ENCODE peak calls at places on chromosomes 1 and 21, in ten cellular contexts. One of them, this sample, is unnamed.

GRCh38 chr1:9181990-9182783 is 52.4 kb upstream of the H6PD start:
- DNase-seq in COR-L47: peak; percentile 60
- DNase-seq in NCI-H2029: no peak
- DNase-seq in NCI-H1930: peak; percentile 38
- DNase-seq in neuronal stem cell: no peak
- DNase-seq in stimulated activated CD8-positive, alpha-beta memory T cell treated with anti-CD3 and anti-CD28 coated beads, Interleukin-7, amount 100 ng/mL, for 24 hours: no peak
- DNase-seq in activated T-helper 1 cell treated with anti-CD3 and anti-CD28 coated beads, Interleukin-12 subunit alpha, Interleukin-12 subunit beta, Interleukin-2, Interleukin-4 antibody, amounts not matched to agents 30 ng/mL and 10 ng/mL and 1 ng/mL, durations not matched to agents 14 hours and 24 hours and 36 hours: peak; percentile 34
- DNase-seq in ovary: peak; percentile 67
- DNase-seq in glutamatergic neuron: peak; percentile 55
- DNase-seq in D721Med: no peak
- DNase-seq in this sample: no peak

GRCh38 chr1:198741744-198742143 is 102.9 kb downstream of the PTPRC start:
- DNase-seq in COR-L47: no peak
- DNase-seq in NCI-H2029: no peak
- DNase-seq in NCI-H1930: no peak
- DNase-seq in neuronal stem cell: no peak
- DNase-seq in stimulated activated CD8-positive, alpha-beta memory T cell treated with anti-CD3 and anti-CD28 coated beads, Interleukin-7, amount 100 ng/mL, for 24 hours: no peak
- DNase-seq in activated T-helper 1 cell treated with anti-CD3 and anti-CD28 coated beads, Interleukin-12 subunit alpha, Interleukin-12 subunit beta, Interleukin-2, Interleukin-4 antibody, amounts not matched to agents 30 ng/mL and 10 ng/mL and 1 ng/mL, durations not matched to agents 14 hours and 24 hours and 36 hours: no peak
- DNase-seq in ovary: no peak
- DNase-seq in glutamatergic neuron: no peak
- DNase-seq in D721Med: no peak
- DNase-seq in this sample: peak; percentile 13

GRCh38 chr1:203537806-203538464 is 44.0 kb downstream of the OPTC start:
- DNase-seq in COR-L47: no peak
- DNase-seq in NCI-H2029: peak; percentile 84
- DNase-seq in NCI-H1930: no peak
- DNase-seq in neuronal stem cell: no peak
- DNase-seq in stimulated activated CD8-positive, alpha-beta memory T cell treated with anti-CD3 and anti-CD28 coated beads, Interleukin-7, amount 100 ng/mL, for 24 hours: no peak
- DNase-seq in activated T-helper 1 cell treated with anti-CD3 and anti-CD28 coated beads, Interleukin-12 subunit alpha, Interleukin-12 subunit beta, Interleukin-2, Interleukin-4 antibody, amounts not matched to agents 30 ng/mL and 10 ng/mL and 1 ng/mL, durations not matched to agents 14 hours and 24 hours and 36 hours: no peak
- DNase-seq in ovary: no peak
- DNase-seq in glutamatergic neuron: no peak
- DNase-seq in D721Med: no peak
- DNase-seq in this sample: no peak

GRCh38 chr1:186535388-186536133 is 74.6 kb upstream of the PDC start:
- DNase-seq in COR-L47: peak; percentile 4
- DNase-seq in NCI-H2029: no peak
- DNase-seq in NCI-H1930: no peak
- DNase-seq in neuronal stem cell: no peak
- DNase-seq in stimulated activated CD8-positive, alpha-beta memory T cell treated with anti-CD3 and anti-CD28 coated beads, Interleukin-7, amount 100 ng/mL, for 24 hours: no peak
- DNase-seq in activated T-helper 1 cell treated with anti-CD3 and anti-CD28 coated beads, Interleukin-12 subunit alpha, Interleukin-12 subunit beta, Interleukin-2, Interleukin-4 antibody, amounts not matched to agents 30 ng/mL and 10 ng/mL and 1 ng/mL, durations not matched to agents 14 hours and 24 hours and 36 hours: no peak
- DNase-seq in ovary: no peak
- DNase-seq in glutamatergic neuron: no peak
- DNase-seq in D721Med: no peak
- DNase-seq in this sample: no peak

GRCh38 chr1:234962340-234962989 is 166.2 kb downstream of the TOMM20 start:
- DNase-seq in COR-L47: no peak
- DNase-seq in NCI-H2029: no peak
- DNase-seq in NCI-H1930: no peak
- DNase-seq in neuronal stem cell: no peak
- DNase-seq in stimulated activated CD8-positive, alpha-beta memory T cell treated with anti-CD3 and anti-CD28 coated beads, Interleukin-7, amount 100 ng/mL, for 24 hours: no peak
- DNase-seq in activated T-helper 1 cell treated with anti-CD3 and anti-CD28 coated beads, Interleukin-12 subunit alpha, Interleukin-12 subunit beta, Interleukin-2, Interleukin-4 antibody, amounts not matched to agents 30 ng/mL and 10 ng/mL and 1 ng/mL, durations not matched to agents 14 hours and 24 hours and 36 hours: no peak
- DNase-seq in ovary: no peak
- DNase-seq in glutamatergic neuron: no peak
- DNase-seq in D721Med: no peak
- DNase-seq in this sample: no peak

GRCh38 chr1:218361298-218362065 is 16.3 kb downstream of the TGFB2 start:
- DNase-seq in COR-L47: no peak
- DNase-seq in NCI-H2029: no peak
- DNase-seq in NCI-H1930: no peak
- DNase-seq in neuronal stem cell: no peak
- DNase-seq in stimulated activated CD8-positive, alpha-beta memory T cell treated with anti-CD3 and anti-CD28 coated beads, Interleukin-7, amount 100 ng/mL, for 24 hours: no peak
- DNase-seq in activated T-helper 1 cell treated with anti-CD3 and anti-CD28 coated beads, Interleukin-12 subunit alpha, Interleukin-12 subunit beta, Interleukin-2, Interleukin-4 antibody, amounts not matched to agents 30 ng/mL and 10 ng/mL and 1 ng/mL, durations not matched to agents 14 hours and 24 hours and 36 hours: no peak
- DNase-seq in ovary: no peak
- DNase-seq in glutamatergic neuron: peak; percentile 36
- DNase-seq in D721Med: no peak
- DNase-seq in this sample: no peak

GRCh38 chr1:29497395-29498125 is 261.2 kb downstream of the PTPRU start:
- DNase-seq in COR-L47: no peak
- DNase-seq in NCI-H2029: no peak
- DNase-seq in NCI-H1930: no peak
- DNase-seq in neuronal stem cell: no peak
- DNase-seq in stimulated activated CD8-positive, alpha-beta memory T cell treated with anti-CD3 and anti-CD28 coated beads, Interleukin-7, amount 100 ng/mL, for 24 hours: no peak
- DNase-seq in activated T-helper 1 cell treated with anti-CD3 and anti-CD28 coated beads, Interleukin-12 subunit alpha, Interleukin-12 subunit beta, Interleukin-2, Interleukin-4 antibody, amounts not matched to agents 30 ng/mL and 10 ng/mL and 1 ng/mL, durations not matched to agents 14 hours and 24 hours and 36 hours: no peak
- DNase-seq in ovary: no peak
- DNase-seq in glutamatergic neuron: no peak
- DNase-seq in D721Med: no peak
- DNase-seq in this sample: no peak

GRCh38 chr1:47710075-47711071 is 272.5 kb downstream of the FOXD2 start:
- DNase-seq in COR-L47: no peak
- DNase-seq in NCI-H2029: peak; percentile 82
- DNase-seq in NCI-H1930: peak; percentile 52
- DNase-seq in neuronal stem cell: peak; percentile 80
- DNase-seq in stimulated activated CD8-positive, alpha-beta memory T cell treated with anti-CD3 and anti-CD28 coated beads, Interleukin-7, amount 100 ng/mL, for 24 hours: peak; percentile 33
- DNase-seq in activated T-helper 1 cell treated with anti-CD3 and anti-CD28 coated beads, Interleukin-12 subunit alpha, Interleukin-12 subunit beta, Interleukin-2, Interleukin-4 antibody, amounts not matched to agents 30 ng/mL and 10 ng/mL and 1 ng/mL, durations not matched to agents 14 hours and 24 hours and 36 hours: peak; percentile 56
- DNase-seq in ovary: peak; percentile 13
- DNase-seq in glutamatergic neuron: peak; percentile 95
- DNase-seq in D721Med: peak; percentile 75
- DNase-seq in this sample: no peak

GRCh38 chr1:31759266-31760023 is 4.7 kb downstream of the ADGRB2 start:
- DNase-seq in COR-L47: no peak
- DNase-seq in NCI-H2029: no peak
- DNase-seq in NCI-H1930: no peak
- DNase-seq in neuronal stem cell: no peak
- DNase-seq in stimulated activated CD8-positive, alpha-beta memory T cell treated with anti-CD3 and anti-CD28 coated beads, Interleukin-7, amount 100 ng/mL, for 24 hours: no peak
- DNase-seq in activated T-helper 1 cell treated with anti-CD3 and anti-CD28 coated beads, Interleukin-12 subunit alpha, Interleukin-12 subunit beta, Interleukin-2, Interleukin-4 antibody, amounts not matched to agents 30 ng/mL and 10 ng/mL and 1 ng/mL, durations not matched to agents 14 hours and 24 hours and 36 hours: no peak
- DNase-seq in ovary: no peak
- DNase-seq in glutamatergic neuron: no peak
- DNase-seq in D721Med: no peak
- DNase-seq in this sample: no peak

GRCh38 chr1:73626326-73626725 is 571.6 kb downstream of the LRRIQ3 start:
- DNase-seq in COR-L47: no peak
- DNase-seq in NCI-H2029: no peak
- DNase-seq in NCI-H1930: no peak
- DNase-seq in neuronal stem cell: no peak
- DNase-seq in stimulated activated CD8-positive, alpha-beta memory T cell treated with anti-CD3 and anti-CD28 coated beads, Interleukin-7, amount 100 ng/mL, for 24 hours: no peak
- DNase-seq in activated T-helper 1 cell treated with anti-CD3 and anti-CD28 coated beads, Interleukin-12 subunit alpha, Interleukin-12 subunit beta, Interleukin-2, Interleukin-4 antibody, amounts not matched to agents 30 ng/mL and 10 ng/mL and 1 ng/mL, durations not matched to agents 14 hours and 24 hours and 36 hours: no peak
- DNase-seq in ovary: no peak
- DNase-seq in glutamatergic neuron: no peak
- DNase-seq in D721Med: no peak
- DNase-seq in this sample: no peak

GRCh38 chr1:53754484-53755312 is 15.7 kb upstream of the GLIS1 start:
- DNase-seq in COR-L47: peak; percentile 7
- DNase-seq in NCI-H2029: peak; percentile 47
- DNase-seq in NCI-H1930: peak; percentile 4
- DNase-seq in neuronal stem cell: peak; percentile 33
- DNase-seq in stimulated activated CD8-positive, alpha-beta memory T cell treated with anti-CD3 and anti-CD28 coated beads, Interleukin-7, amount 100 ng/mL, for 24 hours: no peak
- DNase-seq in activated T-helper 1 cell treated with anti-CD3 and anti-CD28 coated beads, Interleukin-12 subunit alpha, Interleukin-12 subunit beta, Interleukin-2, Interleukin-4 antibody, amounts not matched to agents 30 ng/mL and 10 ng/mL and 1 ng/mL, durations not matched to agents 14 hours and 24 hours and 36 hours: no peak
- DNase-seq in ovary: peak; percentile 29
- DNase-seq in glutamatergic neuron: peak; percentile 27
- DNase-seq in D721Med: no peak
- DNase-seq in this sample: peak; percentile 68

GRCh38 chr1:31959521-31959920 is 21.4 kb upstream of the PTP4A2 start:
- DNase-seq in COR-L47: no peak
- DNase-seq in NCI-H2029: no peak
- DNase-seq in NCI-H1930: no peak
- DNase-seq in neuronal stem cell: no peak
- DNase-seq in stimulated activated CD8-positive, alpha-beta memory T cell treated with anti-CD3 and anti-CD28 coated beads, Interleukin-7, amount 100 ng/mL, for 24 hours: no peak
- DNase-seq in activated T-helper 1 cell treated with anti-CD3 and anti-CD28 coated beads, Interleukin-12 subunit alpha, Interleukin-12 subunit beta, Interleukin-2, Interleukin-4 antibody, amounts not matched to agents 30 ng/mL and 10 ng/mL and 1 ng/mL, durations not matched to agents 14 hours and 24 hours and 36 hours: no peak
- DNase-seq in ovary: no peak
- DNase-seq in glutamatergic neuron: no peak
- DNase-seq in D721Med: no peak
- DNase-seq in this sample: no peak

GRCh38 chr1:111789077-111789476 is 33.4 kb downstream of the DDX20 start:
- DNase-seq in COR-L47: no peak
- DNase-seq in NCI-H2029: no peak
- DNase-seq in NCI-H1930: no peak
- DNase-seq in neuronal stem cell: no peak
- DNase-seq in stimulated activated CD8-positive, alpha-beta memory T cell treated with anti-CD3 and anti-CD28 coated beads, Interleukin-7, amount 100 ng/mL, for 24 hours: no peak
- DNase-seq in activated T-helper 1 cell treated with anti-CD3 and anti-CD28 coated beads, Interleukin-12 subunit alpha, Interleukin-12 subunit beta, Interleukin-2, Interleukin-4 antibody, amounts not matched to agents 30 ng/mL and 10 ng/mL and 1 ng/mL, durations not matched to agents 14 hours and 24 hours and 36 hours: no peak
- DNase-seq in ovary: no peak
- DNase-seq in glutamatergic neuron: peak; percentile 47
- DNase-seq in D721Med: no peak
- DNase-seq in this sample: no peak

GRCh38 chr21:40606341-40606740 is 240.6 kb downstream of the DSCAM start:
- DNase-seq in COR-L47: no peak
- DNase-seq in NCI-H2029: no peak
- DNase-seq in NCI-H1930: no peak
- DNase-seq in neuronal stem cell: no peak
- DNase-seq in stimulated activated CD8-positive, alpha-beta memory T cell treated with anti-CD3 and anti-CD28 coated beads, Interleukin-7, amount 100 ng/mL, for 24 hours: no peak
- DNase-seq in activated T-helper 1 cell treated with anti-CD3 and anti-CD28 coated beads, Interleukin-12 subunit alpha, Interleukin-12 subunit beta, Interleukin-2, Interleukin-4 antibody, amounts not matched to agents 30 ng/mL and 10 ng/mL and 1 ng/mL, durations not matched to agents 14 hours and 24 hours and 36 hours: no peak
- DNase-seq in ovary: no peak
- DNase-seq in glutamatergic neuron: no peak
- DNase-seq in D721Med: no peak
- DNase-seq in this sample: no peak

GRCh38 chr1:48246727-48247126 is 24.2 kb downstream of the SLC5A9 start:
- DNase-seq in COR-L47: peak; percentile 10
- DNase-seq in NCI-H2029: peak; percentile 96
- DNase-seq in NCI-H1930: no peak
- DNase-seq in neuronal stem cell: no peak
- DNase-seq in stimulated activated CD8-positive, alpha-beta memory T cell treated with anti-CD3 and anti-CD28 coated beads, Interleukin-7, amount 100 ng/mL, for 24 hours: no peak
- DNase-seq in activated T-helper 1 cell treated with anti-CD3 and anti-CD28 coated beads, Interleukin-12 subunit alpha, Interleukin-12 subunit beta, Interleukin-2, Interleukin-4 antibody, amounts not matched to agents 30 ng/mL and 10 ng/mL and 1 ng/mL, durations not matched to agents 14 hours and 24 hours and 36 hours: no peak
- DNase-seq in ovary: no peak
- DNase-seq in glutamatergic neuron: no peak
- DNase-seq in D721Med: no peak
- DNase-seq in this sample: no peak

GRCh38 chr1:168469690-168470089 is 74.1 kb downstream of the XCL2 start:
- DNase-seq in COR-L47: no peak
- DNase-seq in NCI-H2029: no peak
- DNase-seq in NCI-H1930: no peak
- DNase-seq in neuronal stem cell: no peak
- DNase-seq in stimulated activated CD8-positive, alpha-beta memory T cell treated with anti-CD3 and anti-CD28 coated beads, Interleukin-7, amount 100 ng/mL, for 24 hours: peak; percentile 19
- DNase-seq in activated T-helper 1 cell treated with anti-CD3 and anti-CD28 coated beads, Interleukin-12 subunit alpha, Interleukin-12 subunit beta, Interleukin-2, Interleukin-4 antibody, amounts not matched to agents 30 ng/mL and 10 ng/mL and 1 ng/mL, durations not matched to agents 14 hours and 24 hours and 36 hours: peak; percentile 22
- DNase-seq in ovary: peak; percentile 39
- DNase-seq in glutamatergic neuron: no peak
- DNase-seq in D721Med: no peak
- DNase-seq in this sample: no peak

GRCh38 chr1:155856975-155857930 is at the start of gene GON4L:
- DNase-seq in COR-L47: peak; percentile 91
- DNase-seq in NCI-H2029: peak; percentile 92
- DNase-seq in NCI-H1930: peak; percentile 94
- DNase-seq in neuronal stem cell: peak; percentile 79
- DNase-seq in stimulated activated CD8-positive, alpha-beta memory T cell treated with anti-CD3 and anti-CD28 coated beads, Interleukin-7, amount 100 ng/mL, for 24 hours: peak; percentile 76
- DNase-seq in activated T-helper 1 cell treated with anti-CD3 and anti-CD28 coated beads, Interleukin-12 subunit alpha, Interleukin-12 subunit beta, Interleukin-2, Interleukin-4 antibody, amounts not matched to agents 30 ng/mL and 10 ng/mL and 1 ng/mL, durations not matched to agents 14 hours and 24 hours and 36 hours: peak; percentile 88
- DNase-seq in ovary: peak; percentile 85
- DNase-seq in glutamatergic neuron: peak; percentile 88
- DNase-seq in D721Med: peak; percentile 87
- DNase-seq in this sample: peak; percentile 93

GRCh38 chr1:204130989-204131892 is 20.6 kb downstream of the ETNK2 start:
- DNase-seq in COR-L47: peak; percentile 44
- DNase-seq in NCI-H2029: no peak
- DNase-seq in NCI-H1930: no peak
- DNase-seq in neuronal stem cell: no peak
- DNase-seq in stimulated activated CD8-positive, alpha-beta memory T cell treated with anti-CD3 and anti-CD28 coated beads, Interleukin-7, amount 100 ng/mL, for 24 hours: no peak
- DNase-seq in activated T-helper 1 cell treated with anti-CD3 and anti-CD28 coated beads, Interleukin-12 subunit alpha, Interleukin-12 subunit beta, Interleukin-2, Interleukin-4 antibody, amounts not matched to agents 30 ng/mL and 10 ng/mL and 1 ng/mL, durations not matched to agents 14 hours and 24 hours and 36 hours: no peak
- DNase-seq in ovary: peak; percentile 87
- DNase-seq in glutamatergic neuron: no peak
- DNase-seq in D721Med: no peak
- DNase-seq in this sample: no peak

GRCh38 chr1:94773931-94774422 is 46.2 kb upstream of the SLC44A3 start:
- DNase-seq in COR-L47: no peak
- DNase-seq in NCI-H2029: no peak
- DNase-seq in NCI-H1930: no peak
- DNase-seq in neuronal stem cell: no peak
- DNase-seq in stimulated activated CD8-positive, alpha-beta memory T cell treated with anti-CD3 and anti-CD28 coated beads, Interleukin-7, amount 100 ng/mL, for 24 hours: no peak
- DNase-seq in activated T-helper 1 cell treated with anti-CD3 and anti-CD28 coated beads, Interleukin-12 subunit alpha, Interleukin-12 subunit beta, Interleukin-2, Interleukin-4 antibody, amounts not matched to agents 30 ng/mL and 10 ng/mL and 1 ng/mL, durations not matched to agents 14 hours and 24 hours and 36 hours: no peak
- DNase-seq in ovary: no peak
- DNase-seq in glutamatergic neuron: no peak
- DNase-seq in D721Med: no peak
- DNase-seq in this sample: no peak

GRCh38 chr1:47431534-47431933 is 6.3 kb upstream of the FOXD2 start:
- DNase-seq in COR-L47: no peak
- DNase-seq in NCI-H2029: no peak
- DNase-seq in NCI-H1930: no peak
- DNase-seq in neuronal stem cell: no peak
- DNase-seq in stimulated activated CD8-positive, alpha-beta memory T cell treated with anti-CD3 and anti-CD28 coated beads, Interleukin-7, amount 100 ng/mL, for 24 hours: no peak
- DNase-seq in activated T-helper 1 cell treated with anti-CD3 and anti-CD28 coated beads, Interleukin-12 subunit alpha, Interleukin-12 subunit beta, Interleukin-2, Interleukin-4 antibody, amounts not matched to agents 30 ng/mL and 10 ng/mL and 1 ng/mL, durations not matched to agents 14 hours and 24 hours and 36 hours: no peak
- DNase-seq in ovary: no peak
- DNase-seq in glutamatergic neuron: no peak
- DNase-seq in D721Med: no peak
- DNase-seq in this sample: no peak

GRCh38 chr1:26597629-26598039 is 68.1 kb downstream of the RPS6KA1 start:
- DNase-seq in COR-L47: peak; percentile 34
- DNase-seq in NCI-H2029: peak; percentile 25
- DNase-seq in NCI-H1930: peak; percentile 51
- DNase-seq in neuronal stem cell: no peak
- DNase-seq in stimulated activated CD8-positive, alpha-beta memory T cell treated with anti-CD3 and anti-CD28 coated beads, Interleukin-7, amount 100 ng/mL, for 24 hours: no peak
- DNase-seq in activated T-helper 1 cell treated with anti-CD3 and anti-CD28 coated beads, Interleukin-12 subunit alpha, Interleukin-12 subunit beta, Interleukin-2, Interleukin-4 antibody, amounts not matched to agents 30 ng/mL and 10 ng/mL and 1 ng/mL, durations not matched to agents 14 hours and 24 hours and 36 hours: no peak
- DNase-seq in ovary: no peak
- DNase-seq in glutamatergic neuron: no peak
- DNase-seq in D721Med: no peak
- DNase-seq in this sample: no peak

GRCh38 chr1:10387611-10388386 is 11.1 kb upstream of the PGD start:
- DNase-seq in COR-L47: no peak
- DNase-seq in NCI-H2029: no peak
- DNase-seq in NCI-H1930: no peak
- DNase-seq in neuronal stem cell: no peak
- DNase-seq in stimulated activated CD8-positive, alpha-beta memory T cell treated with anti-CD3 and anti-CD28 coated beads, Interleukin-7, amount 100 ng/mL, for 24 hours: no peak
- DNase-seq in activated T-helper 1 cell treated with anti-CD3 and anti-CD28 coated beads, Interleukin-12 subunit alpha, Interleukin-12 subunit beta, Interleukin-2, Interleukin-4 antibody, amounts not matched to agents 30 ng/mL and 10 ng/mL and 1 ng/mL, durations not matched to agents 14 hours and 24 hours and 36 hours: no peak
- DNase-seq in ovary: peak; percentile 12
- DNase-seq in glutamatergic neuron: peak; percentile 31
- DNase-seq in D721Med: no peak
- DNase-seq in this sample: no peak

GRCh38 chr1:147238053-147238902 is 4.2 kb upstream of the CHD1L start:
- DNase-seq in COR-L47: no peak
- DNase-seq in NCI-H2029: no peak
- DNase-seq in NCI-H1930: no peak
- DNase-seq in neuronal stem cell: no peak
- DNase-seq in stimulated activated CD8-positive, alpha-beta memory T cell treated with anti-CD3 and anti-CD28 coated beads, Interleukin-7, amount 100 ng/mL, for 24 hours: no peak
- DNase-seq in activated T-helper 1 cell treated with anti-CD3 and anti-CD28 coated beads, Interleukin-12 subunit alpha, Interleukin-12 subunit beta, Interleukin-2, Interleukin-4 antibody, amounts not matched to agents 30 ng/mL and 10 ng/mL and 1 ng/mL, durations not matched to agents 14 hours and 24 hours and 36 hours: no peak
- DNase-seq in ovary: no peak
- DNase-seq in glutamatergic neuron: no peak
- DNase-seq in D721Med: no peak
- DNase-seq in this sample: no peak

GRCh38 chr1:228295201-228295600 is 87.4 kb downstream of the OBSCN start:
- DNase-seq in COR-L47: no peak
- DNase-seq in NCI-H2029: no peak
- DNase-seq in NCI-H1930: no peak
- DNase-seq in neuronal stem cell: no peak
- DNase-seq in stimulated activated CD8-positive, alpha-beta memory T cell treated with anti-CD3 and anti-CD28 coated beads, Interleukin-7, amount 100 ng/mL, for 24 hours: no peak
- DNase-seq in activated T-helper 1 cell treated with anti-CD3 and anti-CD28 coated beads, Interleukin-12 subunit alpha, Interleukin-12 subunit beta, Interleukin-2, Interleukin-4 antibody, amounts not matched to agents 30 ng/mL and 10 ng/mL and 1 ng/mL, durations not matched to agents 14 hours and 24 hours and 36 hours: no peak
- DNase-seq in ovary: no peak
- DNase-seq in glutamatergic neuron: no peak
- DNase-seq in D721Med: no peak
- DNase-seq in this sample: no peak

GRCh38 chr1:58968360-58968952 is 184.6 kb upstream of the JUN start:
- DNase-seq in COR-L47: no peak
- DNase-seq in NCI-H2029: peak; percentile 86
- DNase-seq in NCI-H1930: no peak
- DNase-seq in neuronal stem cell: no peak
- DNase-seq in stimulated activated CD8-positive, alpha-beta memory T cell treated with anti-CD3 and anti-CD28 coated beads, Interleukin-7, amount 100 ng/mL, for 24 hours: no peak
- DNase-seq in activated T-helper 1 cell treated with anti-CD3 and anti-CD28 coated beads, Interleukin-12 subunit alpha, Interleukin-12 subunit beta, Interleukin-2, Interleukin-4 antibody, amounts not matched to agents 30 ng/mL and 10 ng/mL and 1 ng/mL, durations not matched to agents 14 hours and 24 hours and 36 hours: peak; percentile 42
- DNase-seq in ovary: peak; percentile 85
- DNase-seq in glutamatergic neuron: no peak
- DNase-seq in D721Med: no peak
- DNase-seq in this sample: no peak

GRCh38 chr21:31918250-31918775 is 45.5 kb downstream of the HUNK start:
- DNase-seq in COR-L47: no peak
- DNase-seq in NCI-H2029: no peak
- DNase-seq in NCI-H1930: no peak
- DNase-seq in neuronal stem cell: no peak
- DNase-seq in stimulated activated CD8-positive, alpha-beta memory T cell treated with anti-CD3 and anti-CD28 coated beads, Interleukin-7, amount 100 ng/mL, for 24 hours: no peak
- DNase-seq in activated T-helper 1 cell treated with anti-CD3 and anti-CD28 coated beads, Interleukin-12 subunit alpha, Interleukin-12 subunit beta, Interleukin-2, Interleukin-4 antibody, amounts not matched to agents 30 ng/mL and 10 ng/mL and 1 ng/mL, durations not matched to agents 14 hours and 24 hours and 36 hours: no peak
- DNase-seq in ovary: no peak
- DNase-seq in glutamatergic neuron: no peak
- DNase-seq in D721Med: no peak
- DNase-seq in this sample: no peak

GRCh38 chr1:224539971-224540370 is 76.1 kb upstream of the CNIH3 start:
- DNase-seq in COR-L47: no peak
- DNase-seq in NCI-H2029: no peak
- DNase-seq in NCI-H1930: no peak
- DNase-seq in neuronal stem cell: no peak
- DNase-seq in stimulated activated CD8-positive, alpha-beta memory T cell treated with anti-CD3 and anti-CD28 coated beads, Interleukin-7, amount 100 ng/mL, for 24 hours: no peak
- DNase-seq in activated T-helper 1 cell treated with anti-CD3 and anti-CD28 coated beads, Interleukin-12 subunit alpha, Interleukin-12 subunit beta, Interleukin-2, Interleukin-4 antibody, amounts not matched to agents 30 ng/mL and 10 ng/mL and 1 ng/mL, durations not matched to agents 14 hours and 24 hours and 36 hours: no peak
- DNase-seq in ovary: no peak
- DNase-seq in glutamatergic neuron: no peak
- DNase-seq in D721Med: no peak
- DNase-seq in this sample: no peak

GRCh38 chr1:208933984-208934525 is 649.5 kb upstream of the CAMK1G start:
- DNase-seq in COR-L47: no peak
- DNase-seq in NCI-H2029: no peak
- DNase-seq in NCI-H1930: no peak
- DNase-seq in neuronal stem cell: no peak
- DNase-seq in stimulated activated CD8-positive, alpha-beta memory T cell treated with anti-CD3 and anti-CD28 coated beads, Interleukin-7, amount 100 ng/mL, for 24 hours: no peak
- DNase-seq in activated T-helper 1 cell treated with anti-CD3 and anti-CD28 coated beads, Interleukin-12 subunit alpha, Interleukin-12 subunit beta, Interleukin-2, Interleukin-4 antibody, amounts not matched to agents 30 ng/mL and 10 ng/mL and 1 ng/mL, durations not matched to agents 14 hours and 24 hours and 36 hours: no peak
- DNase-seq in ovary: no peak
- DNase-seq in glutamatergic neuron: no peak
- DNase-seq in D721Med: no peak
- DNase-seq in this sample: no peak

This sample was measured in NT2/D1.